ENCODE peak calls at places on chromosomes 16 and 17, in nine cellular contexts. One of them, this sample, is unnamed.

GRCh38 chr17:75147878-75148546 is 6.3 kb downstream of the JPT1 start:
- DNase-seq in OCI-LY7: no peak
- DNase-seq in SW 1271: no peak
- DNase-seq in posterior vena cava: no peak
- DNase-seq in stromal cell of bone marrow: no peak
- DNase-seq in epithelial cell of esophagus: no peak
- DNase-seq in gastrocnemius medialis: no peak
- DNase-seq in naive B cell: no peak
- DNase-seq in hypothalamus: no peak
- DNase-seq in this sample: peak

GRCh38 chr16:52283018-52283417 is 263.9 kb downstream of the TOX3 start:
- DNase-seq in OCI-LY7: no peak
- DNase-seq in SW 1271: no peak
- DNase-seq in posterior vena cava: no peak
- DNase-seq in stromal cell of bone marrow: no peak
- DNase-seq in epithelial cell of esophagus: peak
- DNase-seq in gastrocnemius medialis: no peak
- DNase-seq in naive B cell: no peak
- DNase-seq in hypothalamus: no peak
- DNase-seq in this sample: no peak

GRCh38 chr16:19697756-19698318 is 20.2 kb downstream of the KNOP1 start:
- DNase-seq in OCI-LY7: no peak
- DNase-seq in SW 1271: no peak
- DNase-seq in posterior vena cava: no peak
- DNase-seq in stromal cell of bone marrow: no peak
- DNase-seq in epithelial cell of esophagus: no peak
- DNase-seq in gastrocnemius medialis: no peak
- DNase-seq in naive B cell: no peak
- DNase-seq in hypothalamus: no peak
- DNase-seq in this sample: no peak

GRCh38 chr17:37610971-37611370 is 1.8 kb upstream of the SYNRG start:
- DNase-seq in OCI-LY7: peak
- DNase-seq in SW 1271: no peak
- DNase-seq in posterior vena cava: no peak
- DNase-seq in stromal cell of bone marrow: no peak
- DNase-seq in epithelial cell of esophagus: no peak
- DNase-seq in gastrocnemius medialis: no peak
- DNase-seq in naive B cell: no peak
- DNase-seq in hypothalamus: no peak
- DNase-seq in this sample: no peak

GRCh38 chr16:88289549-88290344 is 93.0 kb upstream of the ZNF469 start:
- DNase-seq in OCI-LY7: no peak
- DNase-seq in SW 1271: no peak
- DNase-seq in posterior vena cava: peak
- DNase-seq in stromal cell of bone marrow: no peak
- DNase-seq in epithelial cell of esophagus: no peak
- DNase-seq in gastrocnemius medialis: no peak
- DNase-seq in naive B cell: no peak
- DNase-seq in hypothalamus: no peak
- DNase-seq in this sample: no peak

GRCh38 chr16:53995378-53995777 is 291.2 kb downstream of the IRX3 start:
- DNase-seq in OCI-LY7: no peak
- DNase-seq in SW 1271: no peak
- DNase-seq in posterior vena cava: no peak
- DNase-seq in stromal cell of bone marrow: no peak
- DNase-seq in epithelial cell of esophagus: no peak
- DNase-seq in gastrocnemius medialis: peak
- DNase-seq in naive B cell: no peak
- DNase-seq in hypothalamus: no peak
- DNase-seq in this sample: no peak

GRCh38 chr17:49393491-49394255 is 21.0 kb downstream of the PHB1 start:
- DNase-seq in OCI-LY7: no peak
- DNase-seq in SW 1271: no peak
- DNase-seq in posterior vena cava: peak
- DNase-seq in stromal cell of bone marrow: no peak
- DNase-seq in epithelial cell of esophagus: no peak
- DNase-seq in gastrocnemius medialis: no peak
- DNase-seq in naive B cell: no peak
- DNase-seq in hypothalamus: no peak
- DNase-seq in this sample: no peak

GRCh38 chr17:28391401-28391800 is 14.6 kb downstream of the SLC46A1 start:
- DNase-seq in OCI-LY7: no peak
- DNase-seq in SW 1271: no peak
- DNase-seq in posterior vena cava: peak
- DNase-seq in stromal cell of bone marrow: no peak
- DNase-seq in epithelial cell of esophagus: no peak
- DNase-seq in gastrocnemius medialis: no peak
- DNase-seq in naive B cell: no peak
- DNase-seq in hypothalamus: no peak
- DNase-seq in this sample: no peak

GRCh38 chr17:50064253-50064991 is 8.5 kb downstream of the ITGA3 start:
- DNase-seq in OCI-LY7: no peak
- DNase-seq in SW 1271: peak
- DNase-seq in posterior vena cava: no peak
- DNase-seq in stromal cell of bone marrow: peak
- DNase-seq in epithelial cell of esophagus: peak
- DNase-seq in gastrocnemius medialis: no peak
- DNase-seq in naive B cell: no peak
- DNase-seq in hypothalamus: no peak
- DNase-seq in this sample: peak

This sample was measured in Caki2.